ENCODE peak calls at places on chromosomes 3 and 15, in seven cellular contexts. One of them, this sample, is unnamed.

GRCh38 chr3:13785853-13786455 is 93.9 kb downstream of the WNT7A start:
- DNase-seq in upper lobe of right lung: no peak
- DNase-seq in neural progenitor cell: peak
- DNase-seq in H9: no peak
- DNase-seq in mesenchymal stem cell: no peak
- DNase-seq in A549: no peak
- DNase-seq in heart left ventricle: peak
- DNase-seq in this sample: no peak

GRCh38 chr15:69983696-69984265 is 113.9 kb downstream of the TLE3 start:
- DNase-seq in upper lobe of right lung: no peak
- DNase-seq in neural progenitor cell: no peak
- DNase-seq in H9: no peak
- DNase-seq in mesenchymal stem cell: no peak
- DNase-seq in A549: peak
- DNase-seq in heart left ventricle: no peak
- DNase-seq in this sample: no peak

GRCh38 chr3:50816896-50817295 is 142.2 kb downstream of the DOCK3 start:
- DNase-seq in upper lobe of right lung: no peak
- DNase-seq in neural progenitor cell: no peak
- DNase-seq in H9: no peak
- DNase-seq in mesenchymal stem cell: no peak
- DNase-seq in A549: no peak
- DNase-seq in heart left ventricle: no peak
- DNase-seq in this sample: no peak

GRCh38 chr15:31269961-31270575 is 56.6 kb upstream of the KLF13 start:
- DNase-seq in upper lobe of right lung: no peak
- DNase-seq in neural progenitor cell: peak
- DNase-seq in H9: no peak
- DNase-seq in mesenchymal stem cell: no peak
- DNase-seq in A549: no peak
- DNase-seq in heart left ventricle: no peak
- DNase-seq in this sample: peak

GRCh38 chr3:20975221-20975620 is 775.8 kb downstream of the ZNF385D start:
- DNase-seq in upper lobe of right lung: no peak
- DNase-seq in neural progenitor cell: no peak
- DNase-seq in H9: no peak
- DNase-seq in mesenchymal stem cell: no peak
- DNase-seq in A549: no peak
- DNase-seq in heart left ventricle: no peak
- DNase-seq in this sample: no peak

GRCh38 chr15:73924258-73924921 is 1.9 kb upstream of the LOXL1 start:
- DNase-seq in upper lobe of right lung: no peak
- DNase-seq in neural progenitor cell: peak
- DNase-seq in H9: no peak
- DNase-seq in mesenchymal stem cell: peak
- DNase-seq in A549: peak
- DNase-seq in heart left ventricle: no peak
- DNase-seq in this sample: no peak

GRCh38 chr3:102531686-102532085 is 96.9 kb downstream of the ZPLD1 start:
- DNase-seq in upper lobe of right lung: no peak
- DNase-seq in neural progenitor cell: no peak
- DNase-seq in H9: no peak
- DNase-seq in mesenchymal stem cell: no peak
- DNase-seq in A549: no peak
- DNase-seq in heart left ventricle: no peak
- DNase-seq in this sample: no peak

GRCh38 chr3:167102071-167102470 is 278.0 kb downstream of the ZBBX start:
- DNase-seq in upper lobe of right lung: no peak
- DNase-seq in neural progenitor cell: peak
- DNase-seq in H9: peak
- DNase-seq in mesenchymal stem cell: no peak
- DNase-seq in A549: no peak
- DNase-seq in heart left ventricle: no peak
- DNase-seq in this sample: no peak

GRCh38 chr3:9749663-9750555 is at the start of gene OGG1:
- DNase-seq in upper lobe of right lung: peak
- DNase-seq in neural progenitor cell: peak
- DNase-seq in H9: peak
- DNase-seq in mesenchymal stem cell: peak
- DNase-seq in A549: peak
- DNase-seq in heart left ventricle: peak
- DNase-seq in this sample: peak

GRCh38 chr3:194830401-194830800 is 144.7 kb downstream of the FAM43A start:
- DNase-seq in upper lobe of right lung: no peak
- DNase-seq in neural progenitor cell: no peak
- DNase-seq in H9: no peak
- DNase-seq in mesenchymal stem cell: no peak
- DNase-seq in A549: no peak
- DNase-seq in heart left ventricle: no peak
- DNase-seq in this sample: no peak

GRCh38 chr3:31565288-31565687 is 32.6 kb downstream of the STT3B start:
- DNase-seq in upper lobe of right lung: no peak
- DNase-seq in neural progenitor cell: no peak
- DNase-seq in H9: no peak
- DNase-seq in mesenchymal stem cell: no peak
- DNase-seq in A549: no peak
- DNase-seq in heart left ventricle: no peak
- DNase-seq in this sample: no peak

GRCh38 chr3:171511450-171511849 is 51.2 kb upstream of the TNIK start:
- DNase-seq in upper lobe of right lung: no peak
- DNase-seq in neural progenitor cell: no peak
- DNase-seq in H9: no peak
- DNase-seq in mesenchymal stem cell: no peak
- DNase-seq in A549: no peak
- DNase-seq in heart left ventricle: no peak
- DNase-seq in this sample: no peak

GRCh38 chr3:188241883-188242282 is 87.9 kb downstream of the LPP start:
- DNase-seq in upper lobe of right lung: no peak
- DNase-seq in neural progenitor cell: no peak
- DNase-seq in H9: no peak
- DNase-seq in mesenchymal stem cell: no peak
- DNase-seq in A549: no peak
- DNase-seq in heart left ventricle: no peak
- DNase-seq in this sample: no peak

GRCh38 chr3:106281231-106281630 is 412.4 kb upstream of the CBLB start:
- DNase-seq in upper lobe of right lung: no peak
- DNase-seq in neural progenitor cell: no peak
- DNase-seq in H9: no peak
- DNase-seq in mesenchymal stem cell: no peak
- DNase-seq in A549: no peak
- DNase-seq in heart left ventricle: no peak
- DNase-seq in this sample: no peak

GRCh38 chr3:178794711-178795110 is 258.5 kb downstream of the KCNMB2 start:
- DNase-seq in upper lobe of right lung: no peak
- DNase-seq in neural progenitor cell: no peak
- DNase-seq in H9: no peak
- DNase-seq in mesenchymal stem cell: no peak
- DNase-seq in A549: no peak
- DNase-seq in heart left ventricle: no peak
- DNase-seq in this sample: no peak

GRCh38 chr15:100997442-100997841 is 78.3 kb downstream of the LRRK1 start:
- DNase-seq in upper lobe of right lung: no peak
- DNase-seq in neural progenitor cell: no peak
- DNase-seq in H9: no peak
- DNase-seq in mesenchymal stem cell: no peak
- DNase-seq in A549: no peak
- DNase-seq in heart left ventricle: no peak
- DNase-seq in this sample: peak

DNA sequence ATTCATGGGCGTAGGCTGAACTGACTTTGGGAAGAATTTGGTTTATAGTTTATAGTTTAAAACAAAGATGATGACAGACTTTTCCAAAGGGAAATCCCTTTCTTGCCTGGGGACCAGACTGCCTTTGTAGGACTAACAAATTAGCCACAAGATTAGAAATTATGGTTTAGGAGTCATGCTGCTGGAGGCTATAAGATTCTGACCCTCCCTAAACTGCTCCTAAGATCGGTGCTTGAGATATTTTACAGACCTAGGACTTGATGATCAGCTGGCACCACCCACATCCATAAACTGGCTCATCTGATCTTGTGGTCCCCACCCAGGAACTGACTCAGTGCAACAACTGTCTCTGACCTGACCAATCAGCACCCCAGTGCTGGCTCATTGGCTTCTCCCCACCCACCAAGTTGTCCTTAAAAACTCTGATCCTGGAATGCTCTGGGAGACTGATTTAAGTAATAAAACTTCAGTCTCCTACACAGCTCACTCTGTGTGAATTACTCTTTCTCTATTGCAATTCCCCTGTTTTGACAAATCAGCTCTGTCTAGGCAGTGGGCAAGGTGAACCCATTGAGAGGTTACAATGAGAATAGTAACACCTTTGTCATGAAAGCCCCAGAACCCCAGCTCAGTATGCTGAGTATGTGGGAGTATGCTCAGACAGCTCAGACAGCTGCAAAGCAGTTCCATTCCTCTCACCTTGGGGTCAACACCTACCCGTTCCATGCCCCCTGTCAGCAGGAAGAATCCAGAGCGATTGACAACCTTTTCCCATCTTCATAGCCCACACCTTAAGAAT is 51.6 kb upstream of the C15orf39 start:
- DNase-seq in upper lobe of right lung: no peak
- DNase-seq in neural progenitor cell: no peak
- DNase-seq in H9: no peak
- DNase-seq in mesenchymal stem cell: peak
- DNase-seq in A549: no peak
- DNase-seq in heart left ventricle: no peak
- DNase-seq in this sample: no peak
- H3K27ac ChIP-seq in upper lobe of right lung: no peak
- H3K27ac ChIP-seq in neural progenitor cell: no peak
- H3K27ac ChIP-seq in H9: no peak
- H3K27ac ChIP-seq in mesenchymal stem cell: no peak
- H3K27ac ChIP-seq in A549: peak
- H3K27ac ChIP-seq in heart left ventricle: no peak
- H3K27ac ChIP-seq in this sample: no peak

DNA sequence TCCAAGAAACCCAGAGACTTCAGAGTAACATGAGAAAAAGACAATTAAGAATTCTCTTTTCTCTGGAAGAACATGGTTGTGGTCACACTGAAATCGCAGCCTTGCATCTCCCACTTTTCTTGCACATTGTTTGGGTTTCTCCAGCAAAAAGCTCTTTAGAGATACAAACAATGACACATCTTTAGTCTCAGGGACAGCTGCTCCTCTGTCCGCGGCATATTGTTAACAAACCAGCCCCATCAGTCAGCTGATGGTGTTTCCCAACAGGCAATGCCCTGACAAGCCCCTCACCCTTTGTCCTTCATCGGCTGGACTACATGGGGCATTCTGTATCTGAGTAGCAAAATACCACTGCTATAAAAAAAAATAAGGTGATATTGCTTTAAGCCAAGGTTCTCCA is 53.4 kb downstream of the UMPS start:
- DNase-seq in upper lobe of right lung: peak
- DNase-seq in neural progenitor cell: peak
- DNase-seq in H9: no peak
- DNase-seq in mesenchymal stem cell: peak
- DNase-seq in A549: no peak
- DNase-seq in heart left ventricle: no peak
- DNase-seq in this sample: no peak
- H3K27ac ChIP-seq in upper lobe of right lung: no peak
- H3K27ac ChIP-seq in neural progenitor cell: peak
- H3K27ac ChIP-seq in H9: no peak
- H3K27ac ChIP-seq in mesenchymal stem cell: no peak
- H3K27ac ChIP-seq in A549: no peak
- H3K27ac ChIP-seq in heart left ventricle: peak
- H3K27ac ChIP-seq in this sample: no peak

GRCh38 chr3:48466386-48467109 is 20.0 kb downstream of the ATRIP start:
- DNase-seq in upper lobe of right lung: peak
- DNase-seq in neural progenitor cell: no peak
- DNase-seq in H9: peak
- DNase-seq in mesenchymal stem cell: no peak
- DNase-seq in A549: no peak
- DNase-seq in heart left ventricle: no peak
- DNase-seq in this sample: no peak

GRCh38 chr3:48467473-48468267 is 21.1 kb downstream of the ATRIP start:
- DNase-seq in upper lobe of right lung: no peak
- DNase-seq in neural progenitor cell: no peak
- DNase-seq in H9: no peak
- DNase-seq in mesenchymal stem cell: no peak
- DNase-seq in A549: no peak
- DNase-seq in heart left ventricle: no peak
- DNase-seq in this sample: no peak

GRCh38 chr3:48467110-48467454 is 20.5 kb downstream of the ATRIP start:
- DNase-seq in upper lobe of right lung: no peak
- DNase-seq in neural progenitor cell: no peak
- DNase-seq in H9: no peak
- DNase-seq in mesenchymal stem cell: no peak
- DNase-seq in A549: no peak
- DNase-seq in heart left ventricle: no peak
- DNase-seq in this sample: no peak

GRCh38 chr3:48469046-48469915 is 22.7 kb downstream of the ATRIP start:
- DNase-seq in upper lobe of right lung: no peak
- DNase-seq in neural progenitor cell: no peak
- DNase-seq in H9: no peak
- DNase-seq in mesenchymal stem cell: no peak
- DNase-seq in A549: no peak
- DNase-seq in heart left ventricle: no peak
- DNase-seq in this sample: no peak

DNA sequence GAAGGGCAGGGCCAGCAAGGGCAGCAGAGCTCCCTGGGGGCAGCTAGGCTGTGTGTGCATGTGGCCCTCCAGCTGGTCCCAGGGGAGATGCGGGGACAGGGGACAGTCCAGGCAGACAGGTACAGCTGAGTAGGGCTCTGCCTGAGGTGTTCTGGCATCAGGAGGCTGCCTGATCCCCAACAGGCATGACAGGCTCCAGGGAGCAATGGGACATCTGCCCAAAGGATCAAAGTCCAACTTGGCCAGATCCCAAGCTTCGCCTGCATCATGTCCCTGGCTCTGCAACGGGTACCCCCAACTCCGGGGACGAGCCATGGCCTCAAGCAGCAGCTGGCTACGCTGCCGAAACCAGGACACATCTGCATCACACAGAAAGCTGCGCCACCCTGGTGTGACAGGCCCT is 21.8 kb downstream of the ATRIP start:
- DNase-seq in upper lobe of right lung: no peak
- DNase-seq in neural progenitor cell: no peak
- DNase-seq in H9: no peak
- DNase-seq in mesenchymal stem cell: no peak
- DNase-seq in A549: no peak
- DNase-seq in heart left ventricle: no peak
- DNase-seq in this sample: no peak
- H3K27ac ChIP-seq in upper lobe of right lung: peak
- H3K27ac ChIP-seq in neural progenitor cell: peak
- H3K27ac ChIP-seq in H9: no peak
- H3K27ac ChIP-seq in mesenchymal stem cell: no peak
- H3K27ac ChIP-seq in A549: no peak
- H3K27ac ChIP-seq in heart left ventricle: peak
- H3K27ac ChIP-seq in this sample: peak

DNA sequence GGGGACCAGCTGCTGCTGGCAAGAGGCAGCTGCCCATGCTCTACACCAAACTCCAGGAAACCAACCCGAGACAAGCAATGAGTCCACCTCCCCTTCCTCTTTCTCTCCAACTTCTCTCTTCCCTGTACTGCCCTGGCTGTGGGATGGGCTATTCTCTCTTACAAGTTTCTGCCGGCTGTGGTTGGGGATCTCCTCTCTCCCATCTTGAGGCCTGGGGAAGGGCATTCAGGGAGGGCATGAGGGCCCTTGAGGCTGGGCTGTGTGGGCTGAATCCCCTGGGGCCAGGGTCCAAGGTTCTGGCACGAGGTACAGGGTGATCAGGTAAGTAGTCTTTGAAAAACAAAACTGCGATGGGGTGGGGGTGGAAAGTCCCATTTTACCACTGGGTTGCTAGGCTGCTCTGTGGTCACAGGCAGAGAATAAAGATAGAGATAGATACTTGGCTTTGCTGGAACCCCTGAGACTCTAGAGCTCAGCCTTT is 32.3 kb upstream of the CTSH start:
- DNase-seq in upper lobe of right lung: no peak
- DNase-seq in neural progenitor cell: no peak
- DNase-seq in H9: no peak
- DNase-seq in mesenchymal stem cell: no peak
- DNase-seq in A549: no peak
- DNase-seq in heart left ventricle: no peak
- DNase-seq in this sample: no peak
- H3K27ac ChIP-seq in upper lobe of right lung: peak
- H3K27ac ChIP-seq in neural progenitor cell: no peak
- H3K27ac ChIP-seq in H9: no peak
- H3K27ac ChIP-seq in mesenchymal stem cell: no peak
- H3K27ac ChIP-seq in A549: no peak
- H3K27ac ChIP-seq in heart left ventricle: no peak
- H3K27ac ChIP-seq in this sample: no peak